ENCODE peak calls at places on chromosomes 16 and 17, in nine cellular contexts. One of them, this sample, is unnamed.

GRCh38 chr17:6303664-6304063 is 131.3 kb downstream of the AIPL1 start:
- DNase-seq in IMR-90: no peak
- DNase-seq in stomach: no peak
- DNase-seq in spleen: no peak
- DNase-seq in breast epithelium: no peak
- DNase-seq in activated B cell treated with CpG ODN at 0.5 μM for 24 hours: no peak
- DNase-seq in fibroblast of pulmonary artery: peak; percentile 26
- DNase-seq in activated CD8-positive, alpha-beta T cell treated with anti-CD3 and anti-CD28 coated beads for 36 hours: peak; percentile 42
- DNase-seq in tibial nerve: no peak
- DNase-seq in this sample: peak; percentile 24

GRCh38 chr16:21264226-21265036 is 13.7 kb downstream of the CRYM start:
- DNase-seq in IMR-90: no peak
- DNase-seq in stomach: no peak
- DNase-seq in activated CD8-positive, alpha-beta T cell treated with anti-CD3 and anti-CD28 coated beads for 36 hours: no peak
- DNase-seq in breast epithelium: no peak
- DNase-seq in spleen: no peak
- DNase-seq in activated B cell treated with CpG ODN at 0.5 μM for 24 hours: no peak
- DNase-seq in fibroblast of pulmonary artery: no peak
- DNase-seq in tibial nerve: no peak
- DNase-seq in this sample: peak; percentile 49

GRCh38 chr17:41519501-41520224 is 973 bp upstream of the KRT15 start:
- DNase-seq in tibial nerve: no peak
- DNase-seq in stomach: no peak
- DNase-seq in activated CD8-positive, alpha-beta T cell treated with anti-CD3 and anti-CD28 coated beads for 36 hours: no peak
- DNase-seq in spleen: no peak
- DNase-seq in activated B cell treated with CpG ODN at 0.5 μM for 24 hours: no peak
- DNase-seq in breast epithelium: no peak
- DNase-seq in fibroblast of pulmonary artery: no peak
- DNase-seq in IMR-90: no peak
- DNase-seq in this sample: no peak

GRCh38 chr17:2122641-2123302 is 67.9 kb downstream of the HIC1 start:
- DNase-seq in fibroblast of pulmonary artery: peak; percentile 91
- DNase-seq in activated CD8-positive, alpha-beta T cell treated with anti-CD3 and anti-CD28 coated beads for 36 hours: no peak
- DNase-seq in breast epithelium: peak; percentile 62
- DNase-seq in tibial nerve: no peak
- DNase-seq in stomach: peak; percentile 34
- DNase-seq in activated B cell treated with CpG ODN at 0.5 μM for 24 hours: no peak
- DNase-seq in spleen: peak; percentile 81
- DNase-seq in IMR-90: peak; percentile 87
- DNase-seq in this sample: peak; percentile 56

GRCh38 chr17:65154770-65155589 is 17.8 kb downstream of the RGS9 start:
- DNase-seq in activated B cell treated with CpG ODN at 0.5 μM for 24 hours: peak; percentile 30
- DNase-seq in fibroblast of pulmonary artery: no peak
- DNase-seq in activated CD8-positive, alpha-beta T cell treated with anti-CD3 and anti-CD28 coated beads for 36 hours: no peak
- DNase-seq in stomach: no peak
- DNase-seq in spleen: no peak
- DNase-seq in breast epithelium: no peak
- DNase-seq in tibial nerve: no peak
- DNase-seq in IMR-90: peak; percentile 83
- DNase-seq in this sample: peak; percentile 74

GRCh38 chr16:73813523-73813922 is 483.1 kb upstream of the PSMD7 start:
- DNase-seq in tibial nerve: no peak
- DNase-seq in IMR-90: no peak
- DNase-seq in activated CD8-positive, alpha-beta T cell treated with anti-CD3 and anti-CD28 coated beads for 36 hours: no peak
- DNase-seq in spleen: no peak
- DNase-seq in breast epithelium: no peak
- DNase-seq in fibroblast of pulmonary artery: no peak
- DNase-seq in activated B cell treated with CpG ODN at 0.5 μM for 24 hours: no peak
- DNase-seq in stomach: no peak
- DNase-seq in this sample: no peak

GRCh38 chr16:10787304-10787703 is 31.3 kb downstream of the TVP23A start:
- DNase-seq in spleen: no peak
- DNase-seq in breast epithelium: no peak
- DNase-seq in IMR-90: no peak
- DNase-seq in activated CD8-positive, alpha-beta T cell treated with anti-CD3 and anti-CD28 coated beads for 36 hours: no peak
- DNase-seq in fibroblast of pulmonary artery: no peak
- DNase-seq in stomach: no peak
- DNase-seq in tibial nerve: no peak
- DNase-seq in activated B cell treated with CpG ODN at 0.5 μM for 24 hours: peak; percentile 29
- DNase-seq in this sample: no peak

GRCh38 chr16:10981697-10982216 is 37.4 kb downstream of the CLEC16A start:
- DNase-seq in tibial nerve: no peak
- DNase-seq in spleen: no peak
- DNase-seq in IMR-90: no peak
- DNase-seq in activated B cell treated with CpG ODN at 0.5 μM for 24 hours: peak; percentile 64
- DNase-seq in activated CD8-positive, alpha-beta T cell treated with anti-CD3 and anti-CD28 coated beads for 36 hours: peak; percentile 69
- DNase-seq in fibroblast of pulmonary artery: no peak
- DNase-seq in breast epithelium: no peak
- DNase-seq in stomach: no peak
- DNase-seq in this sample: peak; percentile 71

DNA sequence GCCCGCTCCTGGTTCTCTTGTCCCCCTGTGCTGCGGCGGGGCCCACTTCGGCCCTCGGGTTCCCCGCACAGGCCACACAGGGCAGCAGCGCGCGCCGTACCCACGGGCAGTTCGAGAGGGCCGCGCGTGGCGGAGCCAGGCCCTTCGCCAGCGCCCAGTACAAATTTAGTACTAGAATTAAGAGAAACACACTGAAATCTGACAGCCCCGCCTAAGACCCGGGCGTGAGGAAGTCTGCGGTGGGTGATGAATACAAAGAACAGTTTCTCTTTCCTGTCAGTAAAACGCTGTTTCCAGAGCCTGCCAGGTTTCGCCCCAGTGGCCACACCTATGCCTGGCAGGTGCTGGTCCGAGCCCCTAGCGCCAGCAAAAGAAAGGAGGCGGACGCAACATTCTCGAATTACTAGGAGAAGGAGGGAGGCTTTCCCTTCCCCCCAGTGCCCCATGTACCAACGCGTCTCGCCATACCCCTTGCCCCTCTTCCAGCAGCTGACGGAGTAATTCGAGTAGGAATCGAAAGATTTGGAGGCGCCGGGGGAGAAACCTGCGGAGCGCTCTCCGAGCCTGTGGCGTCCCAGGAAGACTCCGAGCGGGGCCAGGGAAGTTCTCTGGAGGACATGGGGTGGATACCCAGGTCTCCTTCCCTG is 591 bp upstream of the SLFN5 start:
- DNase-seq in stomach: peak; percentile 85
- DNase-seq in IMR-90: peak; percentile 32
- DNase-seq in fibroblast of pulmonary artery: peak; percentile 39
- DNase-seq in activated B cell treated with CpG ODN at 0.5 μM for 24 hours: peak; percentile 39
- DNase-seq in breast epithelium: peak; percentile 77
- DNase-seq in tibial nerve: peak; percentile 18
- DNase-seq in spleen: peak; percentile 92
- DNase-seq in activated CD8-positive, alpha-beta T cell treated with anti-CD3 and anti-CD28 coated beads for 36 hours: peak; percentile 95
- DNase-seq in this sample: peak; percentile 87
- TF ChIP-seq CTCF in stomach: no peak
- TF ChIP-seq CTCF in IMR-90: no peak
- TF ChIP-seq CTCF in fibroblast of pulmonary artery: peak; percentile 14
- TF ChIP-seq CTCF in activated B cell treated with CpG ODN at 0.5 μM for 24 hours: no peak
- TF ChIP-seq CTCF in breast epithelium: peak; percentile 85
- TF ChIP-seq CTCF in tibial nerve: no peak
- TF ChIP-seq CTCF in spleen: peak; percentile 66
- TF ChIP-seq CTCF in activated CD8-positive, alpha-beta T cell treated with anti-CD3 and anti-CD28 coated beads for 36 hours: peak; percentile 77
- TF ChIP-seq CTCF in this sample: peak; percentile 34

GRCh38 chr16:31706925-31707324 is 166.7 kb upstream of the ZNF267 start:
- DNase-seq in activated CD8-positive, alpha-beta T cell treated with anti-CD3 and anti-CD28 coated beads for 36 hours: no peak
- DNase-seq in activated B cell treated with CpG ODN at 0.5 μM for 24 hours: no peak
- DNase-seq in breast epithelium: no peak
- DNase-seq in IMR-90: no peak
- DNase-seq in stomach: no peak
- DNase-seq in fibroblast of pulmonary artery: no peak
- DNase-seq in tibial nerve: no peak
- DNase-seq in spleen: no peak
- DNase-seq in this sample: no peak

GRCh38 chr16:31707743-31708335 is 165.8 kb upstream of the ZNF267 start:
- DNase-seq in IMR-90: no peak
- DNase-seq in activated CD8-positive, alpha-beta T cell treated with anti-CD3 and anti-CD28 coated beads for 36 hours: no peak
- DNase-seq in fibroblast of pulmonary artery: no peak
- DNase-seq in stomach: no peak
- DNase-seq in tibial nerve: no peak
- DNase-seq in activated B cell treated with CpG ODN at 0.5 μM for 24 hours: no peak
- DNase-seq in breast epithelium: no peak
- DNase-seq in spleen: no peak
- DNase-seq in this sample: no peak

GRCh38 chr16:31710134-31710533 is 163.5 kb upstream of the ZNF267 start:
- DNase-seq in spleen: no peak
- DNase-seq in IMR-90: no peak
- DNase-seq in activated B cell treated with CpG ODN at 0.5 μM for 24 hours: no peak
- DNase-seq in stomach: no peak
- DNase-seq in activated CD8-positive, alpha-beta T cell treated with anti-CD3 and anti-CD28 coated beads for 36 hours: no peak
- DNase-seq in breast epithelium: no peak
- DNase-seq in tibial nerve: no peak
- DNase-seq in fibroblast of pulmonary artery: no peak
- DNase-seq in this sample: no peak

GRCh38 chr16:31709181-31709580 is 164.4 kb upstream of the ZNF267 start:
- DNase-seq in breast epithelium: no peak
- DNase-seq in stomach: no peak
- DNase-seq in IMR-90: no peak
- DNase-seq in spleen: no peak
- DNase-seq in activated B cell treated with CpG ODN at 0.5 μM for 24 hours: no peak
- DNase-seq in activated CD8-positive, alpha-beta T cell treated with anti-CD3 and anti-CD28 coated beads for 36 hours: no peak
- DNase-seq in fibroblast of pulmonary artery: no peak
- DNase-seq in tibial nerve: no peak
- DNase-seq in this sample: no peak

DNA sequence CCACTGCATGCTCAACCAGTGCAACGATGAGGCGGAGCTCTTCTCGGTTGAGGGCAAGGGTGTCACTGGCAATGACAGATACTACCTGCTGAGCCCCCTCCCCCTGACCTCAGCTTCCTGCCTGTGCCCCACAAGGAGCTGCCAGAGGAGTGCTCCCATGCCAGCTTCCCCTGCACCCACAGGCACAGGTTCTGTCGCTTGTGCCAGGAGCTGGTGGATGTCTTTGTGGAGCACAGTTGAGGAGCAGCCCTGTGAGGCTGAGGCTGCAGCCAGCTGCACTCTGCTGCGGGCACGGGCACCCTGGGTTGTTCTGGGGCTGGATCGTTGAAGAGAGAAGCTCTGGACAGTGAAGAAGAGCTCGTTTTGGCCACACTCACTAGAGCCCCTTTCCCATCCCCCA is 165.3 kb upstream of the ZNF267 start:
- DNase-seq in activated CD8-positive, alpha-beta T cell treated with anti-CD3 and anti-CD28 coated beads for 36 hours: no peak
- DNase-seq in tibial nerve: no peak
- DNase-seq in breast epithelium: no peak
- DNase-seq in IMR-90: no peak
- DNase-seq in fibroblast of pulmonary artery: no peak
- DNase-seq in stomach: no peak
- DNase-seq in spleen: no peak
- DNase-seq in activated B cell treated with CpG ODN at 0.5 μM for 24 hours: no peak
- DNase-seq in this sample: no peak
- TF ChIP-seq CTCF in activated CD8-positive, alpha-beta T cell treated with anti-CD3 and anti-CD28 coated beads for 36 hours: no peak
- TF ChIP-seq CTCF in tibial nerve: no peak
- TF ChIP-seq CTCF in breast epithelium: no peak
- TF ChIP-seq CTCF in IMR-90: no peak
- TF ChIP-seq CTCF in fibroblast of pulmonary artery: no peak
- TF ChIP-seq CTCF in stomach: no peak
- TF ChIP-seq CTCF in spleen: no peak
- TF ChIP-seq CTCF in activated B cell treated with CpG ODN at 0.5 μM for 24 hours: no peak
- TF ChIP-seq CTCF in this sample: no peak

GRCh38 chr17:75011788-75012319 is 616 bp upstream of the MRPL58 start:
- DNase-seq in IMR-90: peak; percentile 59
- DNase-seq in activated CD8-positive, alpha-beta T cell treated with anti-CD3 and anti-CD28 coated beads for 36 hours: no peak
- DNase-seq in spleen: no peak
- DNase-seq in fibroblast of pulmonary artery: peak; percentile 80
- DNase-seq in activated B cell treated with CpG ODN at 0.5 μM for 24 hours: no peak
- DNase-seq in stomach: peak; percentile 75
- DNase-seq in tibial nerve: peak; percentile 49
- DNase-seq in breast epithelium: peak; percentile 76
- DNase-seq in this sample: no peak

GRCh38 chr17:75009139-75009724 is 3.2 kb upstream of the MRPL58 start:
- DNase-seq in fibroblast of pulmonary artery: no peak
- DNase-seq in tibial nerve: no peak
- DNase-seq in activated B cell treated with CpG ODN at 0.5 μM for 24 hours: no peak
- DNase-seq in IMR-90: no peak
- DNase-seq in activated CD8-positive, alpha-beta T cell treated with anti-CD3 and anti-CD28 coated beads for 36 hours: no peak
- DNase-seq in stomach: no peak
- DNase-seq in breast epithelium: no peak
- DNase-seq in spleen: no peak
- DNase-seq in this sample: no peak

GRCh38 chr17:75013077-75013391 is 564 bp downstream of the MRPL58 start:
- DNase-seq in tibial nerve: no peak
- DNase-seq in spleen: no peak
- DNase-seq in breast epithelium: no peak
- DNase-seq in activated B cell treated with CpG ODN at 0.5 μM for 24 hours: no peak
- DNase-seq in IMR-90: no peak
- DNase-seq in stomach: no peak
- DNase-seq in fibroblast of pulmonary artery: no peak
- DNase-seq in activated CD8-positive, alpha-beta T cell treated with anti-CD3 and anti-CD28 coated beads for 36 hours: no peak
- DNase-seq in this sample: no peak

GRCh38 chr17:75010683-75011406 is 1.6 kb upstream of the MRPL58 start:
- DNase-seq in activated B cell treated with CpG ODN at 0.5 μM for 24 hours: no peak
- DNase-seq in stomach: peak; percentile 71
- DNase-seq in tibial nerve: no peak
- DNase-seq in fibroblast of pulmonary artery: peak; percentile 42
- DNase-seq in breast epithelium: peak; percentile 80
- DNase-seq in activated CD8-positive, alpha-beta T cell treated with anti-CD3 and anti-CD28 coated beads for 36 hours: peak; percentile 31
- DNase-seq in spleen: no peak
- DNase-seq in IMR-90: peak; percentile 55
- DNase-seq in this sample: no peak

DNA sequence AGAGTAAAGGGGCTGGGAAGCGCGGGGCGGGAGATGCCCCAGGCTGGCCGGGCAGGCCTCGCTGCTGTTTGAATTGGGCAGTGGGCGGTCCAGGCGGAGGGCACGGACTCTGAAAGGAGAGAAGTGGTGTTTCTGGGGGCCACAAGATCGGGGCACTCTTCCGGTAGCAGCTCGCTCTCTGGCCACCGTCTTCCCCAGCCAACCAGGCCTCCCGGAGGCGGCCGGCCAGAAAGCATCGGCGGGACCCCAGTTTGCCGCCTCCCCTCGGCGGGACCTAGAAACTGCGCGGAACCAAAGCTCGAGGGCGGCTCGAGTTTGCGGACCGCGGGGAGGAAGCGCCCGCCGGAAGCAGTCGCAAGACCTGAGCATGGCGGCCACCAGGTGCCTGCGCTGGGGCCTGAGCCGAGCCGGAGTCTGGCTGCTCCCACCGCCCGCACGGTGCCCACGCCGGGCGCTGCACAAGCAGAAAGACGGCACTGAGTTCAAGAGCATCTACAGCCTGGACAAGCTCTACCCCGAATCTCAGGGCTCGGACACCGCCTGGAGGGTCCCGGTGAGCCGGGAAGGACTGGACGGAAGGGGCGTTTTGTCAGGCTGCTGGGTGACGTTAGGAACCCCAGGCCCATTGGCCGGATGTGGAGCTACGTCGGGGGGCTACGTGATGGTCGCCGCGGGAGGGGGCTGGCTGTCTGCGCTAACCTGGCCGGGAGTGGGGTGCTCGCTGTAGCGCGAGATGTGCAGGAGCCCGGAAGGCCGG is at the start of gene MRPL58:
- DNase-seq in spleen: peak; percentile 96
- DNase-seq in stomach: peak; percentile 84
- DNase-seq in breast epithelium: peak; percentile 83
- DNase-seq in activated CD8-positive, alpha-beta T cell treated with anti-CD3 and anti-CD28 coated beads for 36 hours: peak; percentile 90
- DNase-seq in fibroblast of pulmonary artery: peak; percentile 87
- DNase-seq in IMR-90: peak; percentile 83
- DNase-seq in activated B cell treated with CpG ODN at 0.5 μM for 24 hours: peak; percentile 78
- DNase-seq in tibial nerve: peak; percentile 53
- DNase-seq in this sample: peak; percentile 94
- TF ChIP-seq CTCF in spleen: peak; percentile 42
- TF ChIP-seq CTCF in stomach: no peak
- TF ChIP-seq CTCF in breast epithelium: peak; percentile 73
- TF ChIP-seq CTCF in activated CD8-positive, alpha-beta T cell treated with anti-CD3 and anti-CD28 coated beads for 36 hours: peak; percentile 51
- TF ChIP-seq CTCF in fibroblast of pulmonary artery: peak; percentile 50
- TF ChIP-seq CTCF in IMR-90: peak; percentile 58
- TF ChIP-seq CTCF in activated B cell treated with CpG ODN at 0.5 μM for 24 hours: no peak
- TF ChIP-seq CTCF in tibial nerve: peak; percentile 62
- TF ChIP-seq CTCF in this sample: peak; percentile 39

DNA sequence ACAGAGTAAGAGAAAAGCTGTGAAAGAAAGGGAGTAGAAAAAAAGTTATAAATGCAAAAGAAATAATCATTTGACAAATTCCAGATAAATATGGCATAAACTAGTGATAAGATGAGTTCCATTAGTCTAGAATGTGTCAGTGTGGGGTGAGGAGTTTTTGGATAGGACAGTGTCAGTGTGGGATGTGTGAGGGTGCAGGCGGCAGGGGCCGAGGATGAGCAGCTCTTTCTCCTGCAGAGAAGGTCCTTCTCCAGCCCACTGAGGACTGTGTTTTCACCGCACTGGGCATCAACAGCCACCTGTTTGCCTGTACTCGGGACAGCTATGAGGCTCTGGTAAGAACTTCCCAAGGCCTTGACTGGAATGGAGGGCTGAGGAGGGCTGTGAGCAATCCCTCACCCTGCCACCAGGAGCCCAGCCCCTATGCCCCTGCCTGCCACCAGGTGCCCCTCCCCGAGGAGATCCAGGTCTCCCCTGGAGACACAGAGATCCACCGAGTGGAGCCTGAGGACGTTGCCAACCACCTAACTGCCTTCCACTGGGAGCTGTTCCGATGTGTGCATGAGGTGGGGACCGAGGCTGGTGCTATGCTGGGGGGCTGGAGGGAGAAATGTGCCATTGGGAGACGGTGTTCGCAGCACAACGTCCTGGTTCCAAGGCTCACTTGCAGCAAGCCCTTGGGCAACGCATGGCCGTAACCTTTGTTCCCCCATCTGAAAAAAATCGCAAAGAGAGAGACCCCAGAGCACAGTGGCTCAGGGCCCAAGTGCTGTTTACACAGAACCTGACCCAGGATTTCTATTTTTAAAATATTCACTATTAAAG is 13.1 kb downstream of the RAPGEFL1 start:
- DNase-seq in activated CD8-positive, alpha-beta T cell treated with anti-CD3 and anti-CD28 coated beads for 36 hours: peak; percentile 54
- DNase-seq in IMR-90: no peak
- DNase-seq in tibial nerve: no peak
- DNase-seq in breast epithelium: no peak
- DNase-seq in fibroblast of pulmonary artery: no peak
- DNase-seq in spleen: no peak
- DNase-seq in activated B cell treated with CpG ODN at 0.5 μM for 24 hours: peak; percentile 28
- DNase-seq in stomach: no peak
- DNase-seq in this sample: peak; percentile 45
- TF ChIP-seq CTCF in activated CD8-positive, alpha-beta T cell treated with anti-CD3 and anti-CD28 coated beads for 36 hours: peak; percentile 68
- TF ChIP-seq CTCF in IMR-90: peak; percentile 38
- TF ChIP-seq CTCF in tibial nerve: no peak
- TF ChIP-seq CTCF in breast epithelium: no peak
- TF ChIP-seq CTCF in fibroblast of pulmonary artery: peak; percentile 34
- TF ChIP-seq CTCF in spleen: peak; percentile 21
- TF ChIP-seq CTCF in activated B cell treated with CpG ODN at 0.5 μM for 24 hours: no peak
- TF ChIP-seq CTCF in stomach: no peak
- TF ChIP-seq CTCF in this sample: no peak

This sample was measured in GM10248.